ENCODE peak calls at places on chromosomes 11 and 22, in ten cellular contexts. V is stimulated activated naive CD8-positive, alpha-beta T cell treated with anti-CD3 and anti-CD28 coated beads, Interleukin-15, Interleukin-2, amounts not matched to agents 100 U/mL and 50 U/mL, for 24 hours; X is stimulated activated CD4-positive, alpha-beta T cell treated with anti-CD3 and anti-CD28 coated beads, Interleukin-2, amount 100 ng/mL, for 4 hours; P is RPMI8226; B is KG1; F is HS-27A; U is mucosa of descending colon; Y is HTR-8/SVneo; N is ELR; S is NB4. Q is an unnamed sample.

GRCh38 chr11:5809122-5809519 is 397 bp downstream of the OR52N2 start:
- DNase-seq in B (no peak), S (peak; percentile 14), V (no peak), Y (no peak), N (no peak), P (no peak), F (no peak), X (no peak), U (no peak), Q (no peak)

GRCh38 chr11:41281131-41281742 is 178.2 kb downstream of the LRRC4C start:
- DNase-seq in P (no peak), X (no peak), N (no peak), V (no peak), B (no peak), S (no peak), Y (no peak), F (no peak), U (no peak), Q (no peak)

GRCh38 chr11:16111690-16112089 is 244.7 kb downstream of the SOX6 start:
- DNase-seq in Y (no peak), F (no peak), B (no peak), U (no peak), P (no peak), S (no peak), X (no peak), N (no peak), V (no peak), Q (no peak)

GRCh38 chr11:96607890-96608558 is 218.2 kb downstream of the JRKL start:
- DNase-seq in U (no peak), V (no peak), F (peak; percentile 26), P (no peak), Y (peak; percentile 5), N (peak; percentile 20), B (no peak), X (no peak), S (peak; percentile 47), Q (no peak)

GRCh38 chr11:74412733-74413359 is 14.6 kb upstream of the PGM2L1 start:
- DNase-seq in Y (no peak), P (no peak), S (no peak), V (no peak), U (no peak), F (no peak), N (no peak), X (no peak), B (no peak), Q (no peak)

GRCh38 chr11:111814106-111814505 is 47.9 kb upstream of the PPP2R1B start:
- DNase-seq in N (no peak), F (no peak), U (no peak), S (no peak), V (no peak), B (no peak), P (no peak), X (no peak), Y (no peak), Q (no peak)

GRCh38 chr11:2587132-2587930 is 112.5 kb downstream of the KCNQ1OT1 start:
- DNase-seq in F (no peak), U (peak; percentile 43), Y (no peak), B (no peak), S (no peak), P (no peak), X (no peak), N (no peak), V (no peak), Q (peak; percentile 10)

GRCh38 chr22:48492371-48493320 is 1335.0 kb downstream of the BRD1 start:
- DNase-seq in V (peak; percentile 33), X (no peak), Y (peak; percentile 41), F (peak; percentile 0), U (no peak), N (peak; percentile 54), S (peak; percentile 66), B (peak; percentile 16), P (peak; percentile 80), Q (peak; percentile 71)

GRCh38 chr22:50171319-50171964 is 911 bp downstream of the PANX2 start:
- DNase-seq in X (no peak), U (peak; percentile 42), B (no peak), N (no peak), S (no peak), V (no peak), P (no peak), F (no peak), Y (no peak), Q (no peak)

GRCh38 chr11:134497586-134497985 is 85.5 kb upstream of the B3GAT1 start:
- DNase-seq in Y (no peak), S (no peak), X (no peak), N (no peak), V (no peak), U (peak; percentile 78), P (no peak), F (no peak), B (no peak), Q (no peak)

GRCh38 chr11:2663915-2664314 is 35.9 kb downstream of the KCNQ1OT1 start:
- DNase-seq in X (no peak), U (no peak), S (no peak), B (no peak), Y (no peak), N (no peak), F (no peak), V (no peak), P (no peak), Q (no peak)

GRCh38 chr22:48596111-48596860 is 1231.4 kb downstream of the BRD1 start:
- DNase-seq in U (no peak), V (no peak), B (no peak), X (no peak), S (no peak), F (no peak), P (no peak), N (no peak), Y (no peak), Q (no peak)

GRCh38 chr11:61472868-61473267 is 35.7 kb upstream of the LRRC10B start:
- DNase-seq in U (no peak), Y (no peak), S (no peak), N (no peak), F (no peak), V (no peak), X (no peak), B (no peak), P (no peak), Q (no peak)

GRCh38 chr11:91921974-91922373 is 302.6 kb upstream of the FAT3 start:
- DNase-seq in Y (no peak), F (peak; percentile 24), P (no peak), B (no peak), X (no peak), S (no peak), V (no peak), N (no peak), U (no peak), Q (no peak)

GRCh38 chr22:16955678-16956210 is 52.3 kb downstream of the GAB4 start:
- DNase-seq in N (no peak), F (no peak), B (peak; percentile 11), P (peak; percentile 28), S (no peak), U (no peak), X (no peak), Y (no peak), V (no peak), Q (no peak)

GRCh38 chr11:63709336-63709735 is 28.0 kb downstream of the RTN3 start:
- DNase-seq in U (no peak), S (no peak), V (no peak), X (no peak), N (peak; percentile 51), F (no peak), P (no peak), B (no peak), Y (no peak), Q (no peak)

GRCh38 chr22:28381427-28382167 is 298.0 kb downstream of the TTC28 start:
- DNase-seq in F (no peak), N (peak; percentile 58), V (no peak), S (no peak), U (no peak), X (no peak), P (no peak), B (no peak), Y (no peak), Q (no peak)

GRCh38 chr11:80960331-80961095 is 1519.7 kb upstream of the TENM4 start:
- DNase-seq in F (no peak), S (no peak), Y (no peak), X (no peak), B (no peak), V (no peak), U (no peak), N (no peak), P (no peak), Q (no peak)

GRCh38 chr11:12288934-12289666 is 88.3 kb upstream of the PARVA start:
- DNase-seq in P (no peak), N (no peak), F (no peak), Y (no peak), B (no peak), V (no peak), X (no peak), S (no peak), U (no peak), Q (no peak)

GRCh38 chr11:67445515-67445914 is 2.2 kb upstream of the CORO1B start:
- DNase-seq in X (no peak), U (no peak), Y (no peak), P (no peak), S (no peak), N (no peak), V (no peak), B (no peak), F (no peak), Q (no peak)

GRCh38 chr11:6843670-6844069 is 1.8 kb upstream of the OR10A5 start:
- DNase-seq in U (no peak), N (no peak), P (no peak), F (no peak), Y (no peak), V (no peak), B (no peak), X (no peak), S (no peak), Q (no peak)

GRCh38 chr11:118171274-118172062 is 5.0 kb downstream of the SCN2B start:
- DNase-seq in F (no peak), V (peak; percentile 81), B (no peak), P (peak; percentile 83), S (peak; percentile 77), N (peak; percentile 60), Y (peak; percentile 84), X (peak; percentile 53), U (peak; percentile 71), Q (peak; percentile 81)

GRCh38 chr11:119363874-119364590 is 17.5 kb downstream of the USP2 start:
- DNase-seq in U (peak; percentile 66), V (peak; percentile 68), F (no peak), Y (no peak), P (peak; percentile 67), X (peak; percentile 46), S (no peak), B (no peak), N (no peak), Q (peak; percentile 63)

Q was measured in GM12891.